ENCODE peak calls at places on chromosome 13, in four cellular contexts. U is cardiac muscle cell, X is uterus, W is K562. Q is an unnamed sample.
A peak's percentile ranks its signal among the peaks of the same experiment; 100 is the strongest.

GRCh38 chr13:45615501-45616101 is at the start of gene ERICH6B:
- DNase-seq in U (peak; percentile 70), X (no peak), W (no peak), Q (no peak)

GRCh38 chr13:52644108-52644507 is 1.9 kb downstream of the HNRNPA1L2 start:
- DNase-seq in U (no peak), X (no peak), W (no peak), Q (no peak)

GRCh38 chr13:43303040-43303729 is 279.8 kb downstream of the DNAJC15 start:
- DNase-seq in U (peak; percentile 93), X (peak; percentile 24), W (no peak), Q (peak; percentile 57)

GRCh38 chr13:106432636-106433035 is 102.8 kb downstream of the EFNB2 start:
- DNase-seq in U (no peak), X (no peak), W (no peak), Q (no peak)

GRCh38 chr13:99935772-99936171 is 35.8 kb downstream of the ZIC5 start:
- DNase-seq in U (no peak), X (no peak), W (no peak), Q (no peak)

GRCh38 chr13:32225494-32225931 is 89.7 kb downstream of the ZAR1L start:
- DNase-seq in U (no peak), X (no peak), W (no peak), Q (no peak)

GRCh38 chr13:89061821-89062220 is 1390.7 kb downstream of the SLITRK5 start:
- DNase-seq in U (no peak), X (no peak), W (no peak), Q (no peak)

GRCh38 chr13:20354722-20355121 is 122.6 kb upstream of the GJB6 start:
- DNase-seq in U (no peak), X (no peak), W (no peak), Q (no peak)

GRCh38 chr13:44755872-44756271 is 179.7 kb upstream of the TSC22D1 start:
- DNase-seq in U (no peak), X (no peak), W (no peak), Q (no peak)

GRCh38 chr13:48110930-48111721 is 16.2 kb upstream of the MED4 start:
- DNase-seq in U (no peak), X (no peak), W (no peak), Q (peak; percentile 78)

GRCh38 chr13:28532226-28533048 is 37.5 kb upstream of the FLT1 start:
- DNase-seq in U (peak; percentile 57), X (no peak), W (peak; percentile 67), Q (peak; percentile 47)

GRCh38 chr13:101085551-101085950 is 330.8 kb downstream of the NALCN start:
- DNase-seq in U (no peak), X (no peak), W (no peak), Q (no peak)
- H3K9me3 ChIP-seq in U (no peaks in the 10 kb centered on the region), X (no peaks in the 10 kb centered on the region), W (no peaks in the 10 kb centered on the region), Q (no peaks in the 10 kb centered on the region)

GRCh38 chr13:114244637-114245036 is 9.9 kb downstream of the CDC16 start:
- DNase-seq in U (no peak), X (no peak), W (peak; percentile 12), Q (no peak)

GRCh38 chr13:114248011-114248410 is 13.3 kb downstream of the CDC16 start:
- DNase-seq in U (no peak), X (no peak), W (no peak), Q (no peak)

GRCh38 chr13:114249062-114249461 is 14.4 kb downstream of the CDC16 start:
- DNase-seq in U (no peak), X (no peak), W (no peak), Q (no peak)
- H3K36me3 ChIP-seq in U (peaks cover 79% of the 10 kb centered on the region), X (no peaks in the 10 kb centered on the region), W (peaks cover 87% of the 10 kb centered on the region), Q (no peaks in the 10 kb centered on the region)

GRCh38 chr13:94160875-94161274 is 318.6 kb downstream of the DCT start:
- DNase-seq in U (no peak), X (no peak), W (no peak), Q (no peak)
- H3K9me3 ChIP-seq in U (no peaks in the 10 kb centered on the region), X (no peaks in the 10 kb centered on the region), W (no peaks in the 10 kb centered on the region), Q (no peaks in the 10 kb centered on the region)

GRCh38 chr13:110491869-110492268 is 69.7 kb downstream of the RAB20 start:
- DNase-seq in U (no peak), X (no peak), W (no peak), Q (no peak)

GRCh38 chr13:110493613-110494012 is 67.9 kb downstream of the RAB20 start:
- DNase-seq in U (no peak), X (no peak), W (no peak), Q (no peak)

GRCh38 chr13:110493161-110493593 is 68.3 kb downstream of the RAB20 start:
- DNase-seq in U (no peak), X (no peak), W (no peak), Q (no peak)

GRCh38 chr13:110490009-110490770 is 71.3 kb downstream of the RAB20 start:
- DNase-seq in U (no peak), X (no peak), W (no peak), Q (no peak)

GRCh38 chr13:110492299-110493160 is 69.0 kb downstream of the RAB20 start:
- DNase-seq in U (no peak), X (no peak), W (no peak), Q (no peak)
- H3K36me3 ChIP-seq in U (peaks cover 36% of the 10 kb centered on the region), X (no peaks in the 10 kb centered on the region), W (no peaks in the 10 kb centered on the region), Q (peaks cover 17% of the 10 kb centered on the region)